ENCODE peak calls at places on chromosomes 7 and 10, in nine cellular contexts. B is HAP-1; W is activated CD4-positive, alpha-beta T cell treated with anti-CD3 and anti-CD28 coated beads, Interleukin-2, amount 50 U/mL, for 4 hours; X is astrocyte of the spinal cord; Q is brain pericyte; O is H9; U is PC-3; F is NCI-H82; L is GM12864. A is an unnamed sample.

GRCh38 chr7:140416560-140416959 is 12.7 kb downstream of the RAB19 start:
- DNase-seq in B (no peak), W (no peak), X (no peak), Q (no peak), O (no peak), U (no peak), F (no peak), L (no peak), A (no peak)

GRCh38 chr7:84548366-84549085 is 353.9 kb upstream of the SEMA3A start:
- DNase-seq in B (no peak), W (no peak), X (peak), Q (no peak), O (no peak), U (no peak), F (no peak), L (no peak), A (no peak)

GRCh38 chr7:142939226-142939910 is at the start of gene LLCFC1:
- DNase-seq in B (peak), W (no peak), X (no peak), Q (no peak), O (peak), U (peak), F (peak), L (no peak), A (no peak)

GRCh38 chr10:128489324-128490247 is 363.4 kb upstream of the MKI67 start:
- DNase-seq in B (no peak), W (no peak), X (no peak), Q (no peak), O (no peak), U (no peak), F (no peak), L (no peak), A (no peak)

GRCh38 chr7:110841840-110842579 is 248.9 kb upstream of the LRRN3 start:
- DNase-seq in B (no peak), W (no peak), X (no peak), Q (no peak), O (no peak), U (no peak), F (peak), L (no peak), A (no peak)

GRCh38 chr7:118870187-118870586 is 645.7 kb downstream of the ANKRD7 start:
- DNase-seq in B (no peak), W (no peak), X (no peak), Q (no peak), O (peak), U (peak), F (peak), L (no peak), A (no peak)

GRCh38 chr7:104176332-104176731 is 31.5 kb downstream of the ORC5 start:
- DNase-seq in B (no peak), W (no peak), X (no peak), Q (no peak), O (no peak), U (no peak), F (no peak), L (no peak), A (no peak)

GRCh38 chr10:22620140-22620857 is 94.1 kb downstream of the PIP4K2A start:
- DNase-seq in B (peak), W (no peak), X (peak), Q (peak), O (no peak), U (peak), F (no peak), L (no peak), A (peak)

GRCh38 chr10:121418126-121418777 is 180.0 kb downstream of the FGFR2 start:
- DNase-seq in B (no peak), W (no peak), X (peak), Q (no peak), O (no peak), U (peak), F (no peak), L (no peak), A (no peak)